ENCODE peak calls at places on chromosome 12, in seven cellular contexts. One of them, this sample, is unnamed.

GRCh38 chr12:3152892-3153291 is 75.7 kb downstream of the TSPAN9 start:
- DNase-seq in heart right ventricle: peak
- DNase-seq in AG04450: no peak
- DNase-seq in GM23338: no peak
- DNase-seq in naive thymus-derived CD8-positive, alpha-beta T cell: no peak
- DNase-seq in esophagus squamous epithelium: no peak
- DNase-seq in EH: no peak
- DNase-seq in this sample: no peak

GRCh38 chr12:113825705-113826104 is 140.4 kb downstream of the RBM19 start:
- DNase-seq in naive thymus-derived CD8-positive, alpha-beta T cell: no peak
- DNase-seq in EH: no peak
- DNase-seq in heart right ventricle: no peak
- DNase-seq in esophagus squamous epithelium: no peak
- DNase-seq in GM23338: peak
- DNase-seq in AG04450: no peak
- DNase-seq in this sample: no peak

GRCh38 chr12:56631790-56632700 is 1.9 kb upstream of the BAZ2A start:
- DNase-seq in EH: peak
- DNase-seq in AG04450: no peak
- DNase-seq in naive thymus-derived CD8-positive, alpha-beta T cell: peak
- DNase-seq in GM23338: peak
- DNase-seq in esophagus squamous epithelium: no peak
- DNase-seq in heart right ventricle: peak
- DNase-seq in this sample: no peak

GRCh38 chr12:77049767-77050353 is 15.5 kb downstream of the E2F7 start:
- DNase-seq in esophagus squamous epithelium: no peak
- DNase-seq in GM23338: peak
- DNase-seq in AG04450: peak
- DNase-seq in naive thymus-derived CD8-positive, alpha-beta T cell: no peak
- DNase-seq in EH: peak
- DNase-seq in heart right ventricle: no peak
- DNase-seq in this sample: no peak

GRCh38 chr12:107125833-107126232 is 32.5 kb upstream of the CRY1 start:
- DNase-seq in esophagus squamous epithelium: no peak
- DNase-seq in heart right ventricle: no peak
- DNase-seq in EH: no peak
- DNase-seq in naive thymus-derived CD8-positive, alpha-beta T cell: no peak
- DNase-seq in AG04450: no peak
- DNase-seq in GM23338: no peak
- DNase-seq in this sample: no peak

GRCh38 chr12:106506691-106507090 is 76.1 kb upstream of the RFX4 start:
- DNase-seq in EH: no peak
- DNase-seq in esophagus squamous epithelium: no peak
- DNase-seq in AG04450: no peak
- DNase-seq in heart right ventricle: no peak
- DNase-seq in GM23338: no peak
- DNase-seq in naive thymus-derived CD8-positive, alpha-beta T cell: no peak
- DNase-seq in this sample: no peak

GRCh38 chr12:39395866-39396265 is 47.1 kb downstream of the KIF21A start:
- DNase-seq in AG04450: no peak
- DNase-seq in GM23338: no peak
- DNase-seq in esophagus squamous epithelium: no peak
- DNase-seq in EH: no peak
- DNase-seq in heart right ventricle: no peak
- DNase-seq in naive thymus-derived CD8-positive, alpha-beta T cell: no peak
- DNase-seq in this sample: no peak

GRCh38 chr12:77847060-77847541 is 16.4 kb downstream of the NAV3 start:
- DNase-seq in AG04450: no peak
- DNase-seq in heart right ventricle: no peak
- DNase-seq in GM23338: no peak
- DNase-seq in naive thymus-derived CD8-positive, alpha-beta T cell: no peak
- DNase-seq in esophagus squamous epithelium: no peak
- DNase-seq in EH: peak
- DNase-seq in this sample: no peak

GRCh38 chr12:93025145-93026103 is 96.3 kb upstream of the EEA1 start:
- DNase-seq in esophagus squamous epithelium: no peak
- DNase-seq in heart right ventricle: no peak
- DNase-seq in AG04450: peak
- DNase-seq in naive thymus-derived CD8-positive, alpha-beta T cell: no peak
- DNase-seq in GM23338: peak
- DNase-seq in EH: peak
- DNase-seq in this sample: no peak

GRCh38 chr12:58086006-58086405 is 144.6 kb downstream of the ATP23 start:
- DNase-seq in naive thymus-derived CD8-positive, alpha-beta T cell: no peak
- DNase-seq in AG04450: no peak
- DNase-seq in GM23338: no peak
- DNase-seq in EH: no peak
- DNase-seq in heart right ventricle: no peak
- DNase-seq in esophagus squamous epithelium: no peak
- DNase-seq in this sample: no peak

GRCh38 chr12:96247567-96247962 is 53.4 kb downstream of the ELK3 start:
- DNase-seq in esophagus squamous epithelium: no peak
- DNase-seq in GM23338: no peak
- DNase-seq in heart right ventricle: no peak
- DNase-seq in naive thymus-derived CD8-positive, alpha-beta T cell: no peak
- DNase-seq in EH: peak
- DNase-seq in AG04450: no peak
- DNase-seq in this sample: no peak

GRCh38 chr12:11651785-11652184 is 2.3 kb downstream of the ETV6 start:
- DNase-seq in GM23338: no peak
- DNase-seq in EH: peak
- DNase-seq in heart right ventricle: no peak
- DNase-seq in naive thymus-derived CD8-positive, alpha-beta T cell: no peak
- DNase-seq in AG04450: no peak
- DNase-seq in esophagus squamous epithelium: no peak
- DNase-seq in this sample: no peak

GRCh38 chr12:130351331-130351730 is 13.6 kb downstream of the PIWIL1 start:
- DNase-seq in GM23338: no peak
- DNase-seq in naive thymus-derived CD8-positive, alpha-beta T cell: no peak
- DNase-seq in esophagus squamous epithelium: no peak
- DNase-seq in EH: no peak
- DNase-seq in heart right ventricle: no peak
- DNase-seq in AG04450: no peak
- DNase-seq in this sample: no peak

GRCh38 chr12:101040936-101041335 is 169.1 kb downstream of the SLC5A8 start:
- DNase-seq in GM23338: no peak
- DNase-seq in AG04450: no peak
- DNase-seq in naive thymus-derived CD8-positive, alpha-beta T cell: no peak
- DNase-seq in heart right ventricle: no peak
- DNase-seq in esophagus squamous epithelium: no peak
- DNase-seq in EH: peak
- DNase-seq in this sample: no peak

GRCh38 chr12:115450017-115450416 is 766.0 kb upstream of the TBX3 start:
- DNase-seq in esophagus squamous epithelium: no peak
- DNase-seq in heart right ventricle: no peak
- DNase-seq in AG04450: no peak
- DNase-seq in naive thymus-derived CD8-positive, alpha-beta T cell: no peak
- DNase-seq in EH: no peak
- DNase-seq in GM23338: peak
- DNase-seq in this sample: no peak

GRCh38 chr12:121720762-121721161 is 8.2 kb downstream of the TMEM120B start:
- DNase-seq in heart right ventricle: no peak
- DNase-seq in EH: no peak
- DNase-seq in AG04450: no peak
- DNase-seq in esophagus squamous epithelium: no peak
- DNase-seq in GM23338: no peak
- DNase-seq in naive thymus-derived CD8-positive, alpha-beta T cell: no peak
- DNase-seq in this sample: no peak